ENCODE peak calls at places on chromosome 19, in ten cellular contexts. U, H, Z, E, T, N, Q, L, F and M are unnamed samples.

GRCh38 chr19:35513231-35513974 is at the start of gene DMKN:
- DNase-seq in U (peak), H (no peak), Z (no peak), E (no peak), T (no peak), N (no peak), Q (peak), L (no peak), F (no peak), M (no peak)

GRCh38 chr19:56351208-56351607 is 36.6 kb upstream of the ZSCAN5A start:
- DNase-seq in U (no peak), H (no peak), Z (no peak), E (no peak), T (no peak), N (no peak), Q (no peak), L (no peak), F (no peak), M (no peak)

GRCh38 chr19:53157601-53158000 is 1.3 kb downstream of the ZNF347 start:
- DNase-seq in U (peak), H (no peak), Z (no peak), E (no peak), T (no peak), N (no peak), Q (no peak), L (no peak), F (peak), M (peak)

GRCh38 chr19:8517551-8518442 is 3.8 kb upstream of the ZNF414 start:
- DNase-seq in U (no peak), H (no peak), Z (no peak), E (no peak), T (no peak), N (no peak), Q (no peak), L (peak), F (no peak), M (no peak)

GRCh38 chr19:4304509-4305252 is at the start of gene FSD1:
- DNase-seq in U (peak), H (no peak), Z (peak), E (peak), T (peak), N (peak), Q (peak), L (peak), F (peak), M (peak)

GRCh38 chr19:10332158-10332964 is 968 bp downstream of the RAVER1 start:
- DNase-seq in U (no peak), H (no peak), Z (no peak), E (no peak), T (no peak), N (no peak), Q (no peak), L (no peak), F (no peak), M (no peak)

GRCh38 chr19:15432018-15432494 is 13.3 kb upstream of the AKAP8L start:
- DNase-seq in U (no peak), H (no peak), Z (no peak), E (no peak), T (no peak), N (peak), Q (no peak), L (no peak), F (peak), M (no peak)

GRCh38 chr19:49362926-49363264 is 679 bp upstream of the TEAD2 start:
- DNase-seq in U (no peak), H (peak), Z (peak), E (peak), T (no peak), N (peak), Q (peak), L (no peak), F (peak), M (no peak)

GRCh38 chr19:45025264-45025663 is 13.6 kb upstream of the CLASRP start:
- DNase-seq in U (no peak), H (no peak), Z (no peak), E (no peak), T (no peak), N (no peak), Q (no peak), L (no peak), F (no peak), M (no peak)

GRCh38 chr19:58395220-58395978 is at the start of gene RNF225:
- DNase-seq in U (no peak), H (no peak), Z (no peak), E (no peak), T (peak), N (no peak), Q (no peak), L (no peak), F (no peak), M (no peak)

GRCh38 chr19:6997679-6998445 is 23.4 kb downstream of the MBD3L2B start:
- DNase-seq in U (peak), H (no peak), Z (no peak), E (no peak), T (no peak), N (peak), Q (peak), L (no peak), F (no peak), M (no peak)